ENCODE peak calls at places on chromosome 3, in eight cellular contexts. W is cardiac fibroblast; H is stomach; K is CD8-positive, alpha-beta T cell; B is mesendoderm; I is fibroblast of pulmonary artery; N is A549; Z is left ventricle myocardium inferior. O is an unnamed sample.

GRCh38 chr3:12993623-12994356 is 79.4 kb downstream of the IQSEC1 start:
- DNase-seq in W (no peak), H (peak), K (no peak), B (peak), I (no peak), N (peak), Z (no peak), O (no peak)

GRCh38 chr3:46979958-46980497 is 562 bp downstream of the NBEAL2 start:
- DNase-seq in W (no peak), H (no peak), K (no peak), B (no peak), I (no peak), N (no peak), Z (peak), O (no peak)

GRCh38 chr3:35777563-35777962 is 138.2 kb downstream of the ARPP21 start:
- DNase-seq in W (no peak), H (no peak), K (no peak), B (no peak), I (peak), N (no peak), Z (no peak), O (no peak)

GRCh38 chr3:118641608-118642007 is 393.0 kb downstream of the IGSF11 start:
- DNase-seq in W (no peak), H (no peak), K (no peak), B (peak), I (no peak), N (peak), Z (no peak), O (no peak)

GRCh38 chr3:59246719-59247401 is 197.0 kb upstream of the CFAP20DC start:
- DNase-seq in W (no peak), H (no peak), K (no peak), B (no peak), I (no peak), N (no peak), Z (no peak), O (no peak)

GRCh38 chr3:87761795-87762194 is 297.0 kb downstream of the CGGBP1 start:
- DNase-seq in W (no peak), H (no peak), K (no peak), B (no peak), I (no peak), N (no peak), Z (no peak), O (no peak)

GRCh38 chr3:45011756-45012441 is 14.2 kb upstream of the CLEC3B start:
- DNase-seq in W (peak), H (peak), K (no peak), B (peak), I (peak), N (no peak), Z (peak), O (peak)

GRCh38 chr3:14340960-14341708 is 61.3 kb upstream of the SLC6A6 start:
- DNase-seq in W (peak), H (no peak), K (no peak), B (no peak), I (peak), N (no peak), Z (no peak), O (no peak)

GRCh38 chr3:185176756-185177359 is 24.0 kb upstream of the C3orf70 start:
- DNase-seq in W (peak), H (no peak), K (no peak), B (peak), I (peak), N (peak), Z (peak), O (no peak)

GRCh38 chr3:122100591-122101491 is 45.7 kb downstream of the CD86 start:
- DNase-seq in W (peak), H (no peak), K (no peak), B (peak), I (peak), N (peak), Z (no peak), O (no peak)

GRCh38 chr3:65623362-65623761 is 415.4 kb downstream of the MAGI1 start:
- DNase-seq in W (no peak), H (no peak), K (no peak), B (no peak), I (no peak), N (no peak), Z (no peak), O (no peak)

GRCh38 chr3:62366093-62366419 is 7.3 kb downstream of the FEZF2 start:
- DNase-seq in W (no peak), H (no peak), K (no peak), B (no peak), I (no peak), N (no peak), Z (no peak), O (no peak)
- H3K4me3 ChIP-seq in W (no peak), H (no peak), K (no peak), B (no peak), I (no peak), N (no peak), Z (no peak), O (no peak)

GRCh38 chr3:10432156-10432845 is 73.1 kb downstream of the ATP2B2 start:
- DNase-seq in W (no peak), H (no peak), K (no peak), B (no peak), I (no peak), N (no peak), Z (no peak), O (no peak)
- H3K4me3 ChIP-seq in W (no peak), H (no peak), K (no peak), B (no peak), I (no peak), N (no peak), Z (no peak), O (no peak)

DNA sequence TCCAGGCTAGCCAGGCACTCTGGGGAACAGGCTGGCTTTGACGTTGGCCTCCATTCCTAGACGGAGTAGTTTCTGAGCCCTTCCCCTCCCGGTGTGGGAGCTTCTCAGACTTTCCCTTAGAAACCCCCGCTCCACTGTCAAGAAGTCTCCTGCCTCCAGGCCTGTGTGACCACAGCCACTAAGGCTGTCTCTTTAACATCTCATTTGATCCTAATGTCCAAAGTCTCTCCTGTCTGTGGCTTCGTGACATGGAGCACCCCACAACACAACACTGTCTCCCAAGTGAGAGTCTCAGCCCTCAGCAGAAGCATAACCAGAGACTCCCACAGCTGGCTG is 6.0 kb downstream of the CSRNP1 start:
- DNase-seq in W (no peak), H (no peak), K (no peak), B (no peak), I (no peak), N (no peak), Z (no peak), O (no peak)
- H3K4me3 ChIP-seq in W (peak), H (peak), K (peak), B (no peak), I (peak), N (peak), Z (peak), O (peak)

GRCh38 chr3:42649783-42650182 is 3.7 kb upstream of the ZBTB47 start:
- DNase-seq in W (no peak), H (no peak), K (no peak), B (no peak), I (no peak), N (no peak), Z (no peak), O (no peak)

GRCh38 chr3:42653303-42653559 is 266 bp upstream of the ZBTB47 start:
- DNase-seq in W (no peak), H (no peak), K (no peak), B (no peak), I (no peak), N (no peak), Z (no peak), O (no peak)

GRCh38 chr3:42652611-42653302 is 740 bp upstream of the ZBTB47 start:
- DNase-seq in W (peak), H (peak), K (no peak), B (peak), I (peak), N (peak), Z (peak), O (peak)

GRCh38 chr3:42652251-42652610 is 1.3 kb upstream of the ZBTB47 start:
- DNase-seq in W (no peak), H (no peak), K (no peak), B (no peak), I (no peak), N (no peak), Z (no peak), O (no peak)

GRCh38 chr3:42651248-42652091 is 2.0 kb upstream of the ZBTB47 start:
- DNase-seq in W (peak), H (no peak), K (no peak), B (peak), I (peak), N (no peak), Z (no peak), O (peak)
- H3K4me3 ChIP-seq in W (no peak), H (peak), K (no peak), B (no peak), I (peak), N (no peak), Z (peak), O (peak)

O was measured in AG04449.